ENCODE peak calls at places on chromosomes 16 and 17, in eight cellular contexts. W, U, C, P, N, E, X and O are unnamed samples.

GRCh38 chr17:76869209-76869877 is 1.1 kb downstream of the MGAT5B start:
- DNase-seq in U (no peak), W (no peak), N (peak), P (no peak), C (no peak), X (no peak), E (no peak), O (no peak)

GRCh38 chr17:3935825-3936355 is 19.6 kb upstream of the P2RX1 start:
- DNase-seq in U (no peak), P (no peak), X (no peak), N (no peak), C (no peak), W (no peak), E (no peak), O (no peak)

GRCh38 chr17:2090210-2090641 is 35.3 kb downstream of the HIC1 start:
- DNase-seq in U (no peak), X (no peak), C (no peak), W (no peak), P (no peak), N (no peak), E (no peak), O (no peak)

GRCh38 chr16:24776486-24777220 is 47.2 kb downstream of the TNRC6A start:
- DNase-seq in W (no peak), C (no peak), E (no peak), U (no peak), N (no peak), P (peak), X (no peak), O (no peak)

GRCh38 chr17:68463211-68463990 is 6.1 kb upstream of the WIPI1 start:
- DNase-seq in U (no peak), W (no peak), C (no peak), P (no peak), N (no peak), E (no peak), X (no peak), O (no peak)

GRCh38 chr17:60372790-60373483 is 19.0 kb downstream of the USP32 start:
- DNase-seq in N (no peak), U (no peak), C (no peak), P (no peak), X (no peak), E (no peak), W (no peak), O (no peak)

GRCh38 chr17:82156284-82156925 is 56.2 kb downstream of the CCDC57 start:
- DNase-seq in X (no peak), U (no peak), P (no peak), N (no peak), W (no peak), C (no peak), E (no peak), O (no peak)

GRCh38 chr17:73838815-73839214 is 194.6 kb upstream of the SDK2 start:
- DNase-seq in W (no peak), P (no peak), U (no peak), E (no peak), N (no peak), X (no peak), C (no peak), O (no peak)

GRCh38 chr17:65678534-65678933 is 117.1 kb upstream of the AXIN2 start:
- DNase-seq in W (no peak), U (no peak), P (no peak), N (no peak), X (no peak), C (no peak), E (no peak), O (no peak)

GRCh38 chr17:27481327-27481726 is 25.1 kb downstream of the KSR1 start:
- DNase-seq in C (no peak), N (no peak), X (no peak), E (no peak), P (no peak), U (no peak), W (no peak), O (peak)

GRCh38 chr17:12574525-12574924 is 91.2 kb upstream of the MYOCD start:
- DNase-seq in X (no peak), E (no peak), C (no peak), P (no peak), U (no peak), W (no peak), N (no peak), O (no peak)

GRCh38 chr16:87806246-87806607 is 40.4 kb upstream of the KLHDC4 start:
- DNase-seq in C (no peak), U (no peak), W (no peak), N (no peak), P (peak), X (no peak), E (no peak), O (no peak)